ENCODE peak calls at places on chromosome 15, in nine cellular contexts. N is neural progenitor cell; R is RWPE1; J is fibroblast of mammary gland; M is CD8-positive, alpha-beta T cell; Y is fibroblast of villous mesenchyme; B is nephron progenitor cell; Q is HepG2; X is endothelial cell. S is an unnamed sample.

GRCh38 chr15:73341886-73342600 is 26.7 kb downstream of the HCN4 start:
- DNase-seq in R (no peak), M (no peak), N (no peak), Y (no peak), B (no peak), X (no peak), Q (no peak), J (peak), S (no peak)

GRCh38 chr15:83292317-83292716 is 7.9 kb upstream of the BNC1 start:
- DNase-seq in R (no peak), N (no peak), Y (no peak), B (no peak), X (no peak), M (no peak), J (peak), Q (no peak), S (no peak)

GRCh38 chr15:26773917-26774316 is 1.1 kb upstream of the GABRB3 start:
- DNase-seq in X (peak), J (no peak), R (no peak), B (peak), M (no peak), Q (no peak), Y (no peak), N (peak), S (no peak)

GRCh38 chr15:78204351-78205309 is 29.7 kb downstream of the ACSBG1 start:
- DNase-seq in R (no peak), M (peak), B (no peak), J (no peak), Q (no peak), Y (peak), X (no peak), N (no peak), S (no peak)

GRCh38 chr15:36511594-36511993 is 67.8 kb upstream of the CDIN1 start:
- DNase-seq in X (no peak), Q (no peak), J (no peak), B (no peak), M (no peak), N (no peak), R (no peak), Y (no peak), S (no peak)

GRCh38 chr15:50312636-50313035 is 42.4 kb downstream of the GABPB1 start:
- DNase-seq in M (no peak), Y (no peak), X (no peak), J (no peak), B (no peak), Q (no peak), N (no peak), R (no peak), S (no peak)

GRCh38 chr15:82045179-82045891 is 483 bp downstream of the MEX3B start:
- DNase-seq in N (peak), Q (no peak), M (peak), J (peak), B (peak), X (peak), Y (peak), R (peak), S (peak)

GRCh38 chr15:48533982-48534381 is 111.5 kb downstream of the FBN1 start:
- DNase-seq in X (no peak), M (no peak), R (no peak), Q (no peak), Y (no peak), N (no peak), J (no peak), B (no peak), S (no peak)

GRCh38 chr15:100520132-100520921 is 8.4 kb downstream of the CERS3 start:
- DNase-seq in Y (no peak), N (no peak), X (no peak), B (no peak), R (no peak), Q (no peak), J (no peak), M (peak), S (no peak)

GRCh38 chr15:29018406-29018805 is 132.6 kb downstream of the APBA2 start:
- DNase-seq in R (peak), B (no peak), M (peak), X (no peak), J (no peak), Y (no peak), Q (no peak), N (no peak), S (no peak)

GRCh38 chr15:62727501-62727900 is 315.0 kb upstream of the TPM1 start:
- DNase-seq in Y (no peak), Q (no peak), B (no peak), N (no peak), X (no peak), J (no peak), M (no peak), R (no peak), S (no peak)

GRCh38 chr15:45544266-45545023 is 21.9 kb upstream of the SLC30A4 start:
- DNase-seq in Y (no peak), Q (no peak), M (no peak), N (no peak), R (no peak), B (no peak), J (no peak), X (no peak), S (no peak)

GRCh38 chr15:83477791-83478537 is 30.8 kb downstream of the SH3GL3 start:
- DNase-seq in N (no peak), Y (no peak), X (no peak), M (no peak), B (no peak), J (no peak), Q (no peak), R (no peak), S (no peak)

GRCh38 chr15:62582580-62582979 is 417.5 kb upstream of the C2CD4B start:
- DNase-seq in Y (no peak), B (no peak), Q (no peak), J (no peak), R (no peak), X (no peak), N (no peak), M (no peak), S (no peak)

GRCh38 chr15:43516185-43516584 is 1.2 kb upstream of the MAP1A start:
- DNase-seq in N (no peak), X (no peak), Y (no peak), M (peak), R (no peak), J (peak), Q (no peak), B (no peak), S (no peak)

GRCh38 chr15:47756872-47757271 is 39.6 kb downstream of the SEMA6D start:
- DNase-seq in R (peak), N (no peak), Q (no peak), Y (peak), J (peak), M (no peak), X (no peak), B (no peak), S (no peak)

GRCh38 chr15:94584833-94585244 is 353.5 kb downstream of the MCTP2 start:
- DNase-seq in X (peak), B (no peak), Y (no peak), M (peak), N (no peak), Q (no peak), R (no peak), J (no peak), S (no peak)

GRCh38 chr15:53757906-53758305 is 1.6 kb downstream of the WDR72 start:
- DNase-seq in Q (no peak), R (no peak), J (no peak), Y (no peak), X (no peak), N (no peak), B (peak), M (no peak), S (no peak)

GRCh38 chr15:93126496-93127083 is 37.6 kb upstream of the RGMA start:
- DNase-seq in J (no peak), Y (no peak), X (no peak), N (no peak), B (no peak), R (no peak), M (no peak), Q (no peak), S (no peak)

GRCh38 chr15:72994778-72995177 is 57.5 kb upstream of the NEO1 start:
- DNase-seq in N (no peak), B (no peak), Y (no peak), Q (no peak), X (no peak), M (no peak), R (no peak), J (no peak), S (no peak)

GRCh38 chr15:90046289-90046688 is 45.2 kb downstream of the ZNF710 start:
- DNase-seq in X (no peak), J (no peak), Q (no peak), Y (no peak), B (no peak), R (no peak), M (no peak), N (no peak), S (no peak)

GRCh38 chr15:57751177-57751800 is 44.8 kb downstream of the POLR2M start:
- DNase-seq in N (peak), R (peak), J (peak), Q (peak), Y (peak), B (no peak), X (peak), M (no peak), S (peak)

GRCh38 chr15:24878153-24878552 is 76.6 kb upstream of the SNRPN start:
- DNase-seq in M (no peak), R (no peak), Y (no peak), J (peak), B (no peak), Q (peak), N (no peak), X (peak), S (no peak)

DNA sequence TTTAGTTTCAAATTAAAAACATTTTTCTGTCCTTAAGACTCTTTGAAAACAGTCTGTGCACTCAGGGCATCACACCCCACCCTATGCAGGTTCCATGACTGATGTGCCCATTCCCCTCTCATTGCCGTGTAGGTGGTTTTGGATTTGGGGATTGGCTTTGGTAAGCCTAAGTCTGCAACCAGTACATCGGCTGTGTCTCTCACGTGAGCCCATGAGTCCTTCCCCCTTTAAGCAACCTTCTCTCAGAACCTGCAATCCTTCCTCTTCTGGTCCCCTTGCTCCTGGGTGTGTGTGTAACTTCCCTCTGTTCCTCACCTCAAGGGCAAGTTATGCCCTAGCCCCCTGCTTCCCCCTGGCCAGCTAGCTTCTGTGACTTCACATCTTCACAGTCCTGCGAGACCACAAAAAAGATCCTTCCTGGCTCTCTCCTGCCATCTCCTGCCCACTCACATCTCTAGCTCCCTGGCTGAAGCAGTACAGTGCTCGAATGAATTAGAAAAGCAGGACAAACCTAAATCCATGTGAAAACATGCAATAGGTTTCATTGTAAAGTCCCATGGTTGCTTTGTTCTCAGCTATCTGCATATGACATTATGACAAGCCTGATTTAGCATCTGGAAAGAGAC is 126.7 kb downstream of the UACA start:
- DNase-seq in N (peak), J (peak), Q (peak), X (peak), Y (no peak), M (no peak), R (no peak), B (no peak), S (peak)
- TF ChIP-seq CTCF in N (peak), J (peak), Q (peak), X (no peak), Y (peak), M (no peak), R (no peak), B (peak), S (no peak)

DNA sequence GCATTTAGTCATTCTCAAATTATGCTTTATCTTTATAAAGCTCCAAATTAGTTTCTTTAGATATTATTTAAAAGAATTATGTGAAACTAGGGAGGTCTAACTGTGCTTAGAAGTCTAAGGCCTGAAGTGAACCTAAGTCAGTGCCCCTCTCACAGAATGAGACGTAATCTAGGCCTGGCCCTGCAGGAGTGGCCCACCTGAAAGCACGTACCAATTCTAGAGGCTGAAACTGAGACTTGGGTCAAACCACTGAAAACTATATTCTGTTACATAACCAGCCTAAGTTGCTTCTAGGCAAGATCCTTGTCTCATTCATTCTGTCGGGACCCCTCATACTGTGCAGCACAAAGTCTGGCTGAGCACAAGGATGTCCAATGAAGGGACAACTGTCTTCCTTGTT is 143.7 kb downstream of the ISL2 start:
- DNase-seq in J (no peak), N (no peak), B (no peak), M (no peak), X (no peak), R (no peak), Y (no peak), Q (no peak), S (no peak)
- TF ChIP-seq CTCF in J (no peak), N (no peak), B (no peak), M (no peak), X (no peak), R (no peak), Y (no peak), Q (no peak), S (no peak)

GRCh38 chr15:63830113-63830512 is 3.6 kb downstream of the HERC1 start:
- DNase-seq in B (no peak), R (no peak), Q (no peak), N (no peak), Y (no peak), J (no peak), M (no peak), X (no peak), S (no peak)

GRCh38 chr15:63824570-63824969 is 9.2 kb downstream of the HERC1 start:
- DNase-seq in M (no peak), Y (no peak), Q (no peak), X (no peak), J (no peak), B (no peak), N (no peak), R (no peak), S (no peak)

GRCh38 chr15:63823253-63823844 is 10.4 kb downstream of the HERC1 start:
- DNase-seq in N (no peak), J (no peak), Y (no peak), B (no peak), R (no peak), X (no peak), M (no peak), Q (no peak), S (no peak)

GRCh38 chr15:63827113-63827512 is 6.6 kb downstream of the HERC1 start:
- DNase-seq in B (no peak), J (no peak), R (no peak), X (no peak), N (peak), M (no peak), Q (no peak), Y (no peak), S (no peak)

DNA sequence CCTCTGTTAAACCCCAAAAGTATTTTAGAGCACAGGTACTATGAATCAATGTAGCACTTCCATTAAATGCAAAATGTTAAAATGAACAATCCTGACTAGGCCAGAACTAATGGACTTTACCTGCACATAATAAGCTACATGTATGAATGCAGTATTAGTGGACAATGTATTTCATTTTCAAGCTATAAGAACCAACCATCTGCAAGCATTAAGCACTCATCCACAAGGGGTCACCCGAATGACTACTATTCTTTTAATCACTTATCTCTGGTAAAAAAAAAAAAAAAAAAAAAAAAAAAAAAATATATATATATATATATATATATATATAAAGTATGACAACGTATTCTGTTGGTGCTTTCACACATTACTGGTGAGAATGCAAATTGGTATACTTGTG is 7.2 kb downstream of the HERC1 start:
- DNase-seq in Y (peak), Q (no peak), X (no peak), B (no peak), R (no peak), J (peak), M (no peak), N (no peak), S (peak)
- TF ChIP-seq CTCF in Y (peak), Q (no peak), X (no peak), B (no peak), R (no peak), J (peak), M (no peak), N (no peak), S (no peak)

GRCh38 chr15:75760689-75761435 is 48.2 kb upstream of the CSPG4 start:
- DNase-seq in N (no peak), Y (no peak), B (no peak), Q (no peak), J (no peak), M (no peak), R (no peak), X (no peak), S (no peak)
- TF ChIP-seq CTCF in N (no peak), Y (no peak), B (no peak), Q (no peak), J (no peak), M (no peak), R (no peak), X (no peak), S (no peak)

GRCh38 chr15:40162552-40162951 is 1.7 kb downstream of the BUB1B start:
- DNase-seq in Q (no peak), Y (no peak), N (no peak), X (no peak), B (no peak), J (no peak), R (no peak), M (no peak), S (no peak)

GRCh38 chr15:40160689-40161688 is at the start of gene BUB1B:
- DNase-seq in B (peak), X (peak), J (peak), R (peak), M (peak), Y (peak), Q (peak), N (peak), S (peak)

GRCh38 chr15:40160021-40160420 is 848 bp upstream of the BUB1B start:
- DNase-seq in Y (no peak), Q (no peak), B (no peak), M (no peak), N (no peak), X (no peak), J (no peak), R (no peak), S (no peak)

GRCh38 chr15:40161693-40162401 is 978 bp downstream of the BUB1B start:
- DNase-seq in X (no peak), Y (no peak), R (no peak), B (no peak), J (no peak), M (no peak), Q (no peak), N (no peak), S (no peak)

DNA sequence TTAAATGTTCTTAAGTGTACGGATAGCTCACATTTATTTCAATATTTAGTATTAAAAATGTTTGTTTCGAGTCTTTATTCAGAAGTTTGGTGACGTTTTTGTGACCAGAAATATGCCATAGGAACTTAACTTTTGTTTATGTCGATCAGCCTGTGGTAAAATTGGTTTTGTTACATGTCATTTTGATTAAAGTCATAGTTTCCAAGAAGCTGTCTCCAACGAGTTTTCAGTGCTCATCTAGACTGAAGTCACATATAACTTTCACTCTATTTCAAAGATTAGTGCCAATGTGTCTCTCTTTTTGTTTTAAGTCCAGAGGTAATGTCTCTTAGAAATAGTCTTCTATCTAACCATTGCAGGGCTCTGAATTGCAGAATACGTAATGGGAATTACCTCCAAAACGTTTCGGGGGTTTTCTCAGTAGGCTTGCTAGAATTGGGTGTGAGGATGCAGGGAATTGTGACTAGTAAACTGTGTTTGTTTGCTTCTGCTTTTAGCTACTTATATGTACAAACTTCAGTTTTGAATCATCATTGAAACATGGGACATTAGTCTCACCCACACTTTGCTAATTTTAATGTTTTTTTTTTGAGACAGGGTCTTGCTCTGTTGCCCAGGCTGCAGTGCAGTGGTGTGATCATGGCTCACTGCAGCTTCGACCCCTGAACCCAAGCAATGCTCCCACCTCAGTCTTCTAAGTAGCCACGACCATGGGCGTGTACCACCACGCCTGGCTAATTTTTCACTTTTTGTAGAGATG is 3.0 kb downstream of the BUB1B start:
- DNase-seq in B (no peak), X (no peak), R (no peak), M (no peak), Q (no peak), J (no peak), N (no peak), Y (no peak), S (no peak)
- TF ChIP-seq CTCF in B (no peak), X (no peak), R (no peak), M (no peak), Q (no peak), J (no peak), N (no peak), Y (no peak), S (no peak)

DNA sequence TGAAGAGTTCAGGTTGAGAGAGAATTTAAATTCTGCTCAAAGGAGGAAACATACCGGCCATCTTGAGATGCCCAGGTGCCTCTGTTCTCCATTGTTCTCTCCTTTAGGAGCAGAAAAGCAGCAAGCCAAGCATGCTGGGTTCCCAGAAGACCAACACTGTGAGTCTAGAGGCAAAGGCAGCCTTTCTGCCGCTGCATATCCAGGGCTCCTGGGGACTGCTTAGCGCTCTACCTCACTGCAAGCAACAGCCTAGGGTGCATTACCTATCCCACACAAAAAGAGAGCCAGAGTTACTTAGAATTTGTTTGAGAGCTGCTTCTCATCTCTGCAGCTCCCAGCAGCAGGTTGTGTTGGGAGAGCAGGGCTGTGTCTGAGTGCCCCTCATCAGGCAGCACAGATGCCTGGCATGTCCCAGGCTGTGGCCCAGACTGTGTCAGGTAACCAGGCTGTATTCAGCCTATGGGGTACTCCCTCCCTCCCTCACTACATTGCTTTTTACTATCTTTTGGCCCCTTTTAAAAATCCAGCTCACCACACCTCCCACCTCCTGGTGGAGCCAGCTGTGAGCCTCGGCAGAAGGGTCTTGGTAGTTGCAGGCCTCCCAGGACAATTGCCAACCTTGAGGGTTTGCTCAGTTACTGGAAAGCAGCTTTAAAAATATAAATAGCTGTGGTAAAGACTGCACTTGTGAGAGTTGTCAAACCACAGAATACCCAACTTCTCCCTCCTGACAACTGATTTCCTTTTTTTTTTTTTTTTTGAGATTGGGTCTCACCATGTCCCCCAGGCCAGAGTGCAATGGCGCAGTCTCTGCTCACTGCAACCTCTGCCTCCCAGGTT is 30.2 kb downstream of the BCL2L10 start:
- DNase-seq in J (no peak), N (peak), Q (no peak), R (no peak), Y (peak), M (no peak), B (no peak), X (no peak), S (no peak)
- TF ChIP-seq CTCF in J (no peak), N (no peak), Q (no peak), R (no peak), Y (peak), M (no peak), B (no peak), X (no peak), S (no peak)